ENCODE peak calls at places on chromosomes 5 and 9, in four cellular contexts. One of them, this sample, is unnamed.

GRCh38 chr5:127517110-127517479 is 345 bp upstream of the PRRC1 start:
- DNase-seq in MM.1S: no peak
- DNase-seq in IMR-90: peak
- DNase-seq in trophoblast cell: no peak
- DNase-seq in this sample: no peak

GRCh38 chr5:1763960-1764605 is 35.6 kb downstream of the MRPL36 start:
- DNase-seq in trophoblast cell: no peak
- DNase-seq in MM.1S: no peak
- DNase-seq in IMR-90: no peak
- DNase-seq in this sample: no peak

GRCh38 chr5:71954329-71954728 is 152.9 kb upstream of the MAP1B start:
- DNase-seq in MM.1S: peak
- DNase-seq in trophoblast cell: no peak
- DNase-seq in IMR-90: no peak
- DNase-seq in this sample: no peak

GRCh38 chr5:173835131-173835530 is 53.0 kb upstream of the CPEB4 start:
- DNase-seq in IMR-90: no peak
- DNase-seq in MM.1S: no peak
- DNase-seq in trophoblast cell: no peak
- DNase-seq in this sample: no peak

GRCh38 chr5:83632874-83633273 is 87.8 kb downstream of the HAPLN1 start:
- DNase-seq in trophoblast cell: peak
- DNase-seq in MM.1S: no peak
- DNase-seq in IMR-90: peak
- DNase-seq in this sample: no peak

GRCh38 chr5:72531496-72532190 is 24.4 kb upstream of the ZNF366 start:
- DNase-seq in trophoblast cell: peak
- DNase-seq in MM.1S: no peak
- DNase-seq in IMR-90: no peak
- DNase-seq in this sample: no peak

GRCh38 chr5:172446336-172447051 is 7.8 kb downstream of the SH3PXD2B start:
- DNase-seq in trophoblast cell: no peak
- DNase-seq in IMR-90: no peak
- DNase-seq in MM.1S: no peak
- DNase-seq in this sample: no peak

GRCh38 chr5:138245717-138246116 is 28.7 kb downstream of the GFRA3 start:
- DNase-seq in MM.1S: no peak
- DNase-seq in IMR-90: no peak
- DNase-seq in trophoblast cell: no peak
- DNase-seq in this sample: no peak

GRCh38 chr5:131679911-131680310 is 44.9 kb upstream of the RAPGEF6 start:
- DNase-seq in trophoblast cell: no peak
- DNase-seq in MM.1S: no peak
- DNase-seq in IMR-90: peak
- DNase-seq in this sample: no peak

GRCh38 chr5:23208959-23209431 is 298.4 kb upstream of the PRDM9 start:
- DNase-seq in IMR-90: peak
- DNase-seq in trophoblast cell: peak
- DNase-seq in MM.1S: peak
- DNase-seq in this sample: peak

GRCh38 chr5:59152701-59153245 is 569.9 kb downstream of the RAB3C start:
- DNase-seq in MM.1S: peak
- DNase-seq in trophoblast cell: no peak
- DNase-seq in IMR-90: no peak
- DNase-seq in this sample: no peak

GRCh38 chr9:38408719-38409118 is 15.5 kb downstream of the IGFBPL1 start:
- DNase-seq in trophoblast cell: peak
- DNase-seq in IMR-90: no peak
- DNase-seq in MM.1S: no peak
- DNase-seq in this sample: no peak

GRCh38 chr9:130157079-130157478 is 15.1 kb upstream of the NCS1 start:
- DNase-seq in trophoblast cell: no peak
- DNase-seq in MM.1S: no peak
- DNase-seq in IMR-90: no peak
- DNase-seq in this sample: no peak

GRCh38 chr9:109139851-109140250 is 20.1 kb upstream of the TMEM245 start:
- DNase-seq in trophoblast cell: no peak
- DNase-seq in IMR-90: no peak
- DNase-seq in MM.1S: no peak
- DNase-seq in this sample: no peak
- H3K9ac ChIP-seq in trophoblast cell: no peak
- H3K9ac ChIP-seq in IMR-90: no peak
- H3K9ac ChIP-seq in MM.1S: no peak
- H3K9ac ChIP-seq in this sample: no peak

GRCh38 chr9:21552244-21552825 is 70.2 kb upstream of the IFNE start:
- DNase-seq in IMR-90: no peak
- DNase-seq in MM.1S: no peak
- DNase-seq in trophoblast cell: no peak
- DNase-seq in this sample: no peak

GRCh38 chr9:21551401-21551800 is 69.3 kb upstream of the IFNE start:
- DNase-seq in MM.1S: no peak
- DNase-seq in trophoblast cell: peak
- DNase-seq in IMR-90: peak
- DNase-seq in this sample: no peak

GRCh38 chr9:21549251-21549765 is 67.2 kb upstream of the IFNE start:
- DNase-seq in IMR-90: peak
- DNase-seq in trophoblast cell: no peak
- DNase-seq in MM.1S: no peak
- DNase-seq in this sample: no peak

GRCh38 chr9:21550392-21550791 is 68.3 kb upstream of the IFNE start:
- DNase-seq in trophoblast cell: no peak
- DNase-seq in MM.1S: no peak
- DNase-seq in IMR-90: no peak
- DNase-seq in this sample: no peak

GRCh38 chr9:21549890-21550289 is 67.8 kb upstream of the IFNE start:
- DNase-seq in IMR-90: no peak
- DNase-seq in MM.1S: no peak
- DNase-seq in trophoblast cell: no peak
- DNase-seq in this sample: no peak
- H3K9ac ChIP-seq in IMR-90: peak
- H3K9ac ChIP-seq in MM.1S: no peak
- H3K9ac ChIP-seq in trophoblast cell: no peak
- H3K9ac ChIP-seq in this sample: no peak

GRCh38 chr5:125411163-125412050 is 665.0 kb upstream of the ZNF608 start:
- DNase-seq in trophoblast cell: no peak
- DNase-seq in IMR-90: peak
- DNase-seq in MM.1S: peak
- DNase-seq in this sample: no peak
- H3K9ac ChIP-seq in trophoblast cell: no peak
- H3K9ac ChIP-seq in IMR-90: peak
- H3K9ac ChIP-seq in MM.1S: peak
- H3K9ac ChIP-seq in this sample: peak

GRCh38 chr9:92740969-92741368 is 23.7 kb downstream of the BICD2 start:
- DNase-seq in MM.1S: no peak
- DNase-seq in IMR-90: no peak
- DNase-seq in trophoblast cell: peak
- DNase-seq in this sample: no peak

GRCh38 chr9:92740446-92740961 is 24.1 kb downstream of the BICD2 start:
- DNase-seq in trophoblast cell: no peak
- DNase-seq in MM.1S: no peak
- DNase-seq in IMR-90: no peak
- DNase-seq in this sample: no peak

GRCh38 chr9:92738661-92739081 is 26.0 kb downstream of the BICD2 start:
- DNase-seq in IMR-90: no peak
- DNase-seq in trophoblast cell: peak
- DNase-seq in MM.1S: no peak
- DNase-seq in this sample: no peak

GRCh38 chr9:92740015-92740408 is 24.6 kb downstream of the BICD2 start:
- DNase-seq in IMR-90: peak
- DNase-seq in MM.1S: no peak
- DNase-seq in trophoblast cell: no peak
- DNase-seq in this sample: no peak

DNA sequence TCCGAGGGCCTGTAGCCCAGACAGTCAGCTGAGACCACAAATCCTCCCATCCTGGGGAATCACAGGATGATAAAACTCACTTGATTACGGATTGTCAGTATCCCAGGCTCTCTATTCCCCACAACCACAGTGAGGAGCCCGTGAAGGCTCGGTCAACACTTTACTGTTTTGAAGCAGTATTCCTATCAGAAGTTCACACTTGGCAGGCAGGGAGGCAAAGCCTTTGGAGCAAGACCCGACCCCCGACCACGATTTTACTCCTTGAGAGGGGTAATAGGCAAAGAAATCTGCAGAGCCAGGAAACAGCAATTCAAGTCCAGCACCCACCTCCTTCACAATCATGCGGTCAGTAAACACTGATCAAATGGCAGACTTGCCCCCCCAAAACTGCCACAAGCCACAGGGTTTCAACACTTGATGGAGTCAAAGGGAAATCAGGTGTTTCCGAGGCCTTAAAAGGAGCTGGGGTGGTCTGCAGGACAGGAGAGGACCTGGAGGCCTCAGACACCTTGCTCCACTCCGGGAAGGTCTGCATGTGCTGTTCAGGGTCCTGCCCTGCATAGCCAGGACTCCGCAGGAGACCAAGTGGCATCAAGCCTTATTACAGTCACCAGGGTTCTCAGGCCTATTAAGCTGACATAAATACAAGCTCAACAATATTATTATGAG is 25.2 kb downstream of the BICD2 start:
- DNase-seq in trophoblast cell: no peak
- DNase-seq in IMR-90: no peak
- DNase-seq in MM.1S: no peak
- DNase-seq in this sample: no peak
- H3K9ac ChIP-seq in trophoblast cell: no peak
- H3K9ac ChIP-seq in IMR-90: no peak
- H3K9ac ChIP-seq in MM.1S: no peak
- H3K9ac ChIP-seq in this sample: no peak

GRCh38 chr9:73146113-73146815 is 5.4 kb upstream of the ANXA1 start:
- DNase-seq in trophoblast cell: no peak
- DNase-seq in IMR-90: no peak
- DNase-seq in MM.1S: no peak
- DNase-seq in this sample: no peak

GRCh38 chr9:73152445-73152844 is 780 bp downstream of the ANXA1 start:
- DNase-seq in trophoblast cell: peak
- DNase-seq in MM.1S: no peak
- DNase-seq in IMR-90: peak
- DNase-seq in this sample: no peak

GRCh38 chr9:73148447-73148937 is 3.2 kb upstream of the ANXA1 start:
- DNase-seq in MM.1S: no peak
- DNase-seq in IMR-90: peak
- DNase-seq in trophoblast cell: peak
- DNase-seq in this sample: no peak

GRCh38 chr9:73151653-73152382 is at the start of gene ANXA1:
- DNase-seq in IMR-90: peak
- DNase-seq in MM.1S: no peak
- DNase-seq in trophoblast cell: peak
- DNase-seq in this sample: no peak

DNA sequence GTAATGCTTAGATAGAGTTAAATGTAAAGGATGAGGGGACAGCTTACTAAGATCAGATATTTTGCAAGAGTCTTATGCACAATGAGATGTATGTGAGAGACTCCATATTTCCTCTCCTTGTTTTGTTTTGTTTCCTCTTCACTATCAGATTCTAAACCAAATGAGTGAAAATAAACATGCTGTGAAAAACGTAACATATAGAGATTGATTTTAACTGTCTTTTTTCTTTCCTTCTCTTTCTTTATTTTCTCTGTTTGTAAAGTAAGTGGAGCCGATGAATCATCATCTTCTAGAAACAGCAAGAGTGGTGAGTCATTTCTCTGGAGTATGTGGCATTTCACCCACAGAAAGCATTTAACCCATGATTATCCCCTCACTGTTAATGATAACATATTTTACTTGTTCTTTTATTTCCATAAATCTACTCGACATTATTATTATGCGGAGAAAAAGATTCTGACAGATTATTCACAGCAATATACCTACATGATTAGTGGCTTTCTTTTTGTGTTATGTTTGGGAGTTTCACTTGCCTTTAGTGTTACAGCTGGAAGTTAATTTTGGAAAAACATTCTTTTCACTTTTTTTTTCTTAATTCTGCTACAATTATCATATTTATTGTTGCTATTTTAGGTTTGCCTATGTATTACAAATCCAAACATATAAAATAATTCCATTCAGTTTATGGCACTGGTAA is 2.1 kb upstream of the ANXA1 start:
- DNase-seq in MM.1S: peak
- DNase-seq in IMR-90: peak
- DNase-seq in trophoblast cell: peak
- DNase-seq in this sample: no peak
- H3K9ac ChIP-seq in MM.1S: peak
- H3K9ac ChIP-seq in IMR-90: peak
- H3K9ac ChIP-seq in trophoblast cell: no peak
- H3K9ac ChIP-seq in this sample: peak

DNA sequence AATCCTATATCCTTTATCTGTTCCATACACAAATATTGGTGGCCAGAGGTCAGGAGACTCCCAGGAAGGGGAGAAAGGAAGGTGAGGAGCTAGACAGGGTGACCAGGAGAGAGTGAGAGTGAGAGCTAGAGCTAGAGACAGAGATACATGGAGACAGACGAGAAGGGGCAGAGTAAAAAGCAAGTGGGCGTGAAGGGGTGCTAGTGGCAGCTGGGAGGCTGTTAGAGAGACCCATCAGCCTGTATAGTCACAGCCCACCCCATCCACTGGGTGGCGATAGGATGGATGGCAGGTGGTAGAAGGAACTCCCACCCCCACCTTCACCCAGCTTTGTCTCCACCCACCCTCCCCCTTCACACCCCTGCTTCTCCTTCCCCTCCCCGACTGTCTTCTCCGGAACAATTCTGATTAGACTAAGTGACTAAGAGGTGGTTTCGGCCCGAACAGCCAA is 32.8 kb downstream of the PCDH1 start:
- DNase-seq in trophoblast cell: no peak
- DNase-seq in MM.1S: no peak
- DNase-seq in IMR-90: no peak
- DNase-seq in this sample: no peak
- H3K9ac ChIP-seq in trophoblast cell: no peak
- H3K9ac ChIP-seq in MM.1S: no peak
- H3K9ac ChIP-seq in IMR-90: no peak
- H3K9ac ChIP-seq in this sample: no peak

GRCh38 chr9:77647659-77648457 is at the start of gene GNA14:
- DNase-seq in IMR-90: no peak
- DNase-seq in trophoblast cell: no peak
- DNase-seq in MM.1S: no peak
- DNase-seq in this sample: no peak
- H3K9ac ChIP-seq in IMR-90: no peak
- H3K9ac ChIP-seq in trophoblast cell: no peak
- H3K9ac ChIP-seq in MM.1S: no peak
- H3K9ac ChIP-seq in this sample: no peak

GRCh38 chr9:749712-750111 is 91.8 kb upstream of the DMRT1 start:
- DNase-seq in IMR-90: no peak
- DNase-seq in MM.1S: peak
- DNase-seq in trophoblast cell: no peak
- DNase-seq in this sample: no peak
- H3K9ac ChIP-seq in IMR-90: no peak
- H3K9ac ChIP-seq in MM.1S: no peak
- H3K9ac ChIP-seq in trophoblast cell: no peak
- H3K9ac ChIP-seq in this sample: no peak

GRCh38 chr5:111948078-111948477 is 191.1 kb upstream of the NREP start:
- DNase-seq in IMR-90: no peak
- DNase-seq in trophoblast cell: no peak
- DNase-seq in MM.1S: no peak
- DNase-seq in this sample: no peak

GRCh38 chr5:111954516-111955337 is 197.7 kb upstream of the NREP start:
- DNase-seq in trophoblast cell: peak
- DNase-seq in IMR-90: peak
- DNase-seq in MM.1S: no peak
- DNase-seq in this sample: no peak

GRCh38 chr5:111950660-111951059 is 193.7 kb upstream of the NREP start:
- DNase-seq in trophoblast cell: no peak
- DNase-seq in MM.1S: no peak
- DNase-seq in IMR-90: peak
- DNase-seq in this sample: no peak

GRCh38 chr5:111948517-111948916 is 191.5 kb upstream of the NREP start:
- DNase-seq in MM.1S: no peak
- DNase-seq in IMR-90: peak
- DNase-seq in trophoblast cell: peak
- DNase-seq in this sample: no peak

GRCh38 chr5:111953351-111954127 is 196.5 kb upstream of the NREP start:
- DNase-seq in IMR-90: peak
- DNase-seq in trophoblast cell: peak
- DNase-seq in MM.1S: no peak
- DNase-seq in this sample: no peak
- H3K9ac ChIP-seq in IMR-90: peak
- H3K9ac ChIP-seq in trophoblast cell: no peak
- H3K9ac ChIP-seq in MM.1S: no peak
- H3K9ac ChIP-seq in this sample: no peak